ENCODE peak calls at places on chromosomes 7 and 10, in six cellular contexts. K is lung, V is bronchial epithelial cell, M is DND-41, D is neural progenitor cell, T is right lobe of liver. O is an unnamed sample.

GRCh38 chr7:44307301-44307900 is 18.0 kb downstream of the CAMK2B start:
- DNase-seq in T (peak; percentile 17), V (peak; percentile 29), K (peak; percentile 28), D (peak; percentile 63), M (peak; percentile 17), O (no peak)

GRCh38 chr10:71266147-71266917 is 52.7 kb upstream of the SLC29A3 start:
- DNase-seq in D (no peak), M (peak; percentile 23), V (peak; percentile 14), K (peak; percentile 44), T (peak; percentile 66), O (peak; percentile 82)

GRCh38 chr7:26688936-26689506 is 175.4 kb downstream of the SKAP2 start:
- DNase-seq in D (no peak), V (no peak), K (no peak), T (no peak), M (no peak), O (no peak)

GRCh38 chr7:98238976-98239375 is 13.1 kb downstream of the TECPR1 start:
- DNase-seq in T (no peak), M (no peak), D (no peak), V (no peak), K (no peak), O (peak; percentile 42)

GRCh38 chr10:132616170-132616994 is 78.8 kb downstream of the INPP5A start:
- DNase-seq in M (peak; percentile 44), V (no peak), K (no peak), T (no peak), D (no peak), O (no peak)

GRCh38 chr7:154231732-154232131 is 179.5 kb downstream of the DPP6 start:
- DNase-seq in V (no peak), D (peak; percentile 82), T (no peak), M (peak; percentile 49), K (no peak), O (no peak)

GRCh38 chr10:3364768-3365480 is 192.3 kb upstream of the PITRM1 start:
- DNase-seq in D (no peak), V (no peak), K (no peak), T (no peak), M (no peak), O (no peak)

GRCh38 chr7:96720843-96721242 is 11.2 kb upstream of the SEM1 start:
- DNase-seq in T (no peak), K (no peak), M (no peak), D (no peak), V (peak; percentile 82), O (no peak)

GRCh38 chr7:145036592-145037386 is 200.9 kb upstream of the TPK1 start:
- DNase-seq in M (peak; percentile 43), D (peak; percentile 74), V (peak; percentile 57), K (no peak), T (no peak), O (peak; percentile 9)

GRCh38 chr10:73234695-73235094 is 12.4 kb downstream of the DNAJC9 start:
- DNase-seq in D (no peak), V (no peak), K (no peak), T (no peak), M (no peak), O (no peak)

GRCh38 chr7:131829911-131830310 is 273.5 kb upstream of the PODXL start:
- DNase-seq in T (no peak), K (no peak), V (no peak), M (no peak), D (peak; percentile 72), O (no peak)

GRCh38 chr7:57437581-57437980 is 12.4 kb upstream of the ZNF716 start:
- DNase-seq in D (no peak), V (no peak), M (no peak), T (no peak), K (peak; percentile 14), O (no peak)

GRCh38 chr10:18773180-18773579 is 113.9 kb downstream of the ARL5B start:
- DNase-seq in V (no peak), M (no peak), D (no peak), K (no peak), T (no peak), O (no peak)

GRCh38 chr10:78371118-78371517 is 337.5 kb downstream of the RPS24 start:
- DNase-seq in V (no peak), T (no peak), M (peak; percentile 17), K (no peak), D (peak; percentile 68), O (no peak)

GRCh38 chr7:72099784-72100183 is 312.4 kb downstream of the CALN1 start:
- DNase-seq in D (no peak), T (no peak), V (no peak), M (no peak), K (no peak), O (no peak)

GRCh38 chr10:69479241-69479730 is 28.0 kb downstream of the TSPAN15 start:
- DNase-seq in T (no peak), D (no peak), M (no peak), K (no peak), V (no peak), O (no peak)

GRCh38 chr7:109964780-109965179 is 1126.1 kb upstream of the LRRN3 start:
- DNase-seq in T (no peak), K (no peak), V (peak; percentile 73), D (no peak), M (no peak), O (no peak)

GRCh38 chr10:45602082-45602730 is 70.4 kb downstream of the ZFAND4 start:
- DNase-seq in T (no peak), K (no peak), V (peak; percentile 18), M (no peak), D (no peak), O (peak; percentile 51)

GRCh38 chr7:116591202-116592040 is 66.6 kb downstream of the CAV1 start:
- DNase-seq in V (peak; percentile 64), T (no peak), D (no peak), M (no peak), K (no peak), O (peak; percentile 51)

GRCh38 chr10:94409016-94409657 is 6.8 kb downstream of the TBC1D12 start:
- DNase-seq in M (no peak), D (peak; percentile 50), K (no peak), T (no peak), V (no peak), O (no peak)

GRCh38 chr10:121679916-121680315 is 81.7 kb upstream of the FGFR2 start:
- DNase-seq in M (no peak), V (no peak), D (no peak), T (no peak), K (no peak), O (no peak)

GRCh38 chr7:99928994-99929729 is at the start of gene GJC3:
- DNase-seq in K (peak; percentile 54), M (peak; percentile 55), V (peak; percentile 55), D (peak; percentile 71), T (peak; percentile 57), O (peak; percentile 33)

GRCh38 chr7:22990588-22990949 is 23.4 kb downstream of the HYCC1 start:
- DNase-seq in D (no peak), M (no peak), T (no peak), K (no peak), V (no peak), O (peak; percentile 65)

GRCh38 chr10:125871341-125871740 is 9.8 kb downstream of the DHX32 start:
- DNase-seq in M (no peak), T (no peak), D (no peak), V (no peak), K (no peak), O (peak; percentile 22)

DNA sequence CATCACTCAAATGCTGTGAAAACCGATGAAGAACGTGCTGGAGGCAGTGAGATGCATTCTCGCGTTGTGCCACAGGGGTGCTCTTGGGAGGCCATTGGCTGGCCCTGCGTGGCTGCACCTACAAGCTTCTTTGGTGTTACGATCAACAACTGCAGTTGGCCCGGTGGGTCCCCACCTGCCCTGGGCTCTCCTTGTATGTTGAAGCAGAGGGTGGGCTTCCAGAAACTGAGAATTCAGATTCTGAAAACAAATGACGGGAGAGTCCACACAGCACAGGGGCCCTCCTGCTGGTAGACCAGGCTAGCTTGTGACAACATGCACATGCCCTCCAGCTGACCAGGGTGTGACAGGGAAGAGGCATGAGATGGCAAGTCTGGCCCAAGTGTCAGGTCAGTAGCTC is 23.7 kb upstream of the DDC start:
- DNase-seq in V (no peak), D (no peak), T (no peak), M (no peak), K (no peak), O (no peak)
- TF ChIP-seq CTCF in V (no peak), D (peak; percentile 25), T (no peak), M (peak; percentile 31), K (no peak), O (peak; percentile 37)

DNA sequence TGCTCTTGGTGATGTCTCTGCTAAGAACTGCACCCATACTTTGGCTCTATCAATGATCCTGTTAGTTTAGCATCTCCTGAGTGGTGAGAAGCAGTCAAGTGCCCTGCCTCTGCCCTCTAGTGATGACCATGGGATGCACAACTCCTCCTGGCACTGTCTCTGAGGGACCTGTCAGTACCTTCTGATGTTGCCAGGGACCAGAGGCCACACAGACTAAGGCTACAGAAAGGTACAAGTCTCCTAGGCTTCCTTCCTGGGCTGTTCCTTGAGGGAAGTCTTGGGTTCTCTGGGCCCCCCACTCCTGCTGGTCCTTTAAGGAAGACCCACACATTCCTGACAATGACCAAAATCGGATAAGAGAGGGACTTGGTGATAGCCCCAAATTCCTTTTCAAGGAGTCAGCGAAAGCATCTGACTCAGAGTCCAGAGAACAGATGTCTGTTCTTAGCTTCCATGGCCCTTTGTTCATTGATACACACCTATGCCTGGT is 15.3 kb downstream of the NKX2-3 start:
- DNase-seq in V (peak; percentile 27), M (no peak), D (peak; percentile 36), K (no peak), T (no peak), O (no peak)
- TF ChIP-seq CTCF in V (peak; percentile 59), M (peak; percentile 50), D (peak; percentile 50), K (peak; percentile 8), T (peak; percentile 45), O (peak; percentile 29)

GRCh38 chr7:13742719-13743640 is 246.5 kb downstream of the ETV1 start:
- DNase-seq in K (peak; percentile 32), D (peak; percentile 35), V (peak; percentile 54), M (no peak), T (no peak), O (peak; percentile 77)
- TF ChIP-seq CTCF in K (peak; percentile 11), D (peak; percentile 55), V (peak; percentile 51), M (peak; percentile 28), T (peak; percentile 39), O (peak; percentile 58)

DNA sequence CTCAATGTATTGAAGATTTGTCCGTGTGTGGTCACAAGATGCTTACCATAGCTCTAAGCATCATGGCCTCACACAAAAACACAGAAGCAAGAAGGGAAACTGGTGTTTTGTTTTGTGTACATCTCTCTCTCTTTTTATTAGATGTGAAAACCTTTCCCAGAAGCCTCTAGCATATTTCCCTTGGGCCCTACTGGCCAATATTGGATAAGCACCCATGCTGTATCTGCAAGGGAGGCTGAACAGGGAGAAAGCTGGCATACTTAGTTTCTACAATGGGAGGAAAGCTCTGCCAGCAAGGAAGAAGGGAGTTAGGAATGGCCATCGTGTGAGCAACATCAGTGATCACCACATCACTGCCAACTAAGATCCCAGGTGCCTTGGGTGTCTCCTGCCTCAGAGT is 9.6 kb upstream of the NAMPT start:
- DNase-seq in D (no peak), M (no peak), V (no peak), K (no peak), T (no peak), O (no peak)
- TF ChIP-seq CTCF in D (no peak), M (peak; percentile 22), V (no peak), K (no peak), T (no peak), O (peak; percentile 26)

O was measured in astrocyte of the spinal cord.